ENCODE peak calls at places on chromosomes 13 and 19, in five cellular contexts. S is NCI-H774, V is NCI-H1436, X is amygdala, K is sciatic nerve. Y is an unnamed sample.

GRCh38 chr13:109351236-109351635 is 435.1 kb downstream of the IRS2 start:
- DNase-seq in S (no peak), V (no peak), X (no peak), K (no peak), Y (no peak)

GRCh38 chr13:31947105-31947504 is 84.5 kb upstream of the FRY start:
- DNase-seq in S (no peak), V (no peak), X (no peak), K (no peak), Y (no peak)

GRCh38 chr19:34365463-34366401 is 736 bp downstream of the GPI start:
- DNase-seq in S (no peak), V (no peak), X (no peak), K (peak), Y (peak)

GRCh38 chr19:16527971-16528521 is 14.2 kb downstream of the CHERP start:
- DNase-seq in S (no peak), V (no peak), X (no peak), K (no peak), Y (no peak)

GRCh38 chr19:35856001-35856400 is 710 bp upstream of the KIRREL2 start:
- DNase-seq in S (no peak), V (no peak), X (no peak), K (no peak), Y (no peak)

GRCh38 chr19:1884719-1885334 is 469 bp downstream of the ABHD17A start:
- DNase-seq in S (no peak), V (no peak), X (no peak), K (no peak), Y (no peak)

GRCh38 chr13:19772306-19772705 is 10.4 kb downstream of the PSPC1 start:
- DNase-seq in S (no peak), V (no peak), X (no peak), K (no peak), Y (no peak)

GRCh38 chr13:44300895-44301638 is 72.6 kb upstream of the SERP2 start:
- DNase-seq in S (no peak), V (peak), X (no peak), K (no peak), Y (peak)

GRCh38 chr19:18438331-18439024 is 545 bp upstream of the ISYNA1 start:
- DNase-seq in S (no peak), V (no peak), X (no peak), K (no peak), Y (peak)

GRCh38 chr19:57583521-57584416 is at the start of gene ZIK1:
- DNase-seq in S (no peak), V (peak), X (peak), K (peak), Y (peak)

GRCh38 chr13:114043421-114044053 is 69.7 kb upstream of the C13orf46 start:
- DNase-seq in S (no peak), V (no peak), X (no peak), K (no peak), Y (peak)

GRCh38 chr13:73224708-73225107 is 165.9 kb downstream of the KLF5 start:
- DNase-seq in S (no peak), V (no peak), X (no peak), K (no peak), Y (no peak)

GRCh38 chr13:110628952-110629701 is 13.8 kb downstream of the NAXD start:
- DNase-seq in S (no peak), V (no peak), X (no peak), K (no peak), Y (no peak)

GRCh38 chr19:15463865-15464371 is 426 bp downstream of the RASAL3 start:
- DNase-seq in S (no peak), V (no peak), X (no peak), K (no peak), Y (no peak)

GRCh38 chr13:45149964-45150363 is 29.7 kb downstream of the GTF2F2 start:
- DNase-seq in S (no peak), V (no peak), X (no peak), K (no peak), Y (no peak)

GRCh38 chr19:45187421-45188100 is 9.0 kb downstream of the BLOC1S3 start:
- DNase-seq in S (peak), V (peak), X (no peak), K (no peak), Y (no peak)

GRCh38 chr19:28823338-28823961 is 389.5 kb downstream of the UQCRFS1 start:
- DNase-seq in S (no peak), V (no peak), X (no peak), K (no peak), Y (no peak)

GRCh38 chr19:33225458-33225925 is at the start of gene SLC7A10:
- DNase-seq in S (no peak), V (no peak), X (no peak), K (no peak), Y (no peak)

GRCh38 chr19:29121684-29122083 is 91.3 kb downstream of the UQCRFS1 start:
- DNase-seq in S (no peak), V (no peak), X (no peak), K (no peak), Y (no peak)

GRCh38 chr19:13804830-13805683 is 9.8 kb downstream of the ZSWIM4 start:
- DNase-seq in S (no peak), V (no peak), X (no peak), K (no peak), Y (no peak)

GRCh38 chr19:54137913-54138776 is 583 bp downstream of the CNOT3 start:
- DNase-seq in S (no peak), V (no peak), X (no peak), K (peak), Y (no peak)

GRCh38 chr19:18284710-18285430 is 3.4 kb upstream of the JUND start:
- DNase-seq in S (no peak), V (no peak), X (no peak), K (no peak), Y (no peak)

GRCh38 chr19:50924576-50924975 is 13.4 kb upstream of the KLK4 start:
- DNase-seq in S (no peak), V (no peak), X (no peak), K (no peak), Y (no peak)

GRCh38 chr19:51094696-51095279 is 12.1 kb upstream of the KLK14 start:
- DNase-seq in S (peak), V (peak), X (no peak), K (no peak), Y (no peak)

GRCh38 chr13:106036870-106037269 is 498.6 kb downstream of the EFNB2 start:
- DNase-seq in S (no peak), V (no peak), X (no peak), K (no peak), Y (no peak)

GRCh38 chr19:18483119-18483518 is 38.8 kb downstream of the ELL start:
- DNase-seq in S (peak), V (peak), X (no peak), K (no peak), Y (no peak)

GRCh38 chr19:19258589-19259338 is 14.3 kb downstream of the TM6SF2 start:
- DNase-seq in S (no peak), V (no peak), X (no peak), K (no peak), Y (no peak)

GRCh38 chr19:5612891-5613290 is 9.7 kb downstream of the SAFB2 start:
- DNase-seq in S (no peak), V (no peak), X (no peak), K (no peak), Y (no peak)

GRCh38 chr19:32421589-32422361 is 16.2 kb downstream of the DPY19L3 start:
- DNase-seq in S (no peak), V (no peak), X (no peak), K (no peak), Y (no peak)

GRCh38 chr13:50518131-50518530 is 325.4 kb downstream of the DLEU7 start:
- DNase-seq in S (no peak), V (no peak), X (no peak), K (no peak), Y (no peak)

GRCh38 chr13:40401911-40402776 is 264.3 kb downstream of the FOXO1 start:
- DNase-seq in S (no peak), V (no peak), X (no peak), K (peak), Y (peak)